ENCODE peak calls at places on chromosome 18, in four cellular contexts. One of them, this sample, is unnamed.

GRCh38 chr18:26089247-26090129 is 925 bp downstream of the SS18 start:
- DNase-seq in CD8-positive, alpha-beta memory T cell: no peak
- DNase-seq in GM19239: no peak
- DNase-seq in stimulated activated CD8-positive, alpha-beta memory T cell treated with anti-CD3 and anti-CD28 coated beads, Interleukin-15, amount 100 ng/mL, for 1 hour: no peak
- DNase-seq in this sample: peak

GRCh38 chr18:39647627-39648502 is 2082.3 kb upstream of the CELF4 start:
- DNase-seq in CD8-positive, alpha-beta memory T cell: no peak
- DNase-seq in GM19239: no peak
- DNase-seq in stimulated activated CD8-positive, alpha-beta memory T cell treated with anti-CD3 and anti-CD28 coated beads, Interleukin-15, amount 100 ng/mL, for 1 hour: no peak
- DNase-seq in this sample: no peak

GRCh38 chr18:48736861-48737260 is 198.0 kb downstream of the CTIF start:
- DNase-seq in CD8-positive, alpha-beta memory T cell: no peak
- DNase-seq in GM19239: no peak
- DNase-seq in stimulated activated CD8-positive, alpha-beta memory T cell treated with anti-CD3 and anti-CD28 coated beads, Interleukin-15, amount 100 ng/mL, for 1 hour: no peak
- DNase-seq in this sample: no peak

GRCh38 chr18:32258558-32259204 is 68.8 kb downstream of the MEP1B start:
- DNase-seq in CD8-positive, alpha-beta memory T cell: no peak
- DNase-seq in GM19239: no peak
- DNase-seq in stimulated activated CD8-positive, alpha-beta memory T cell treated with anti-CD3 and anti-CD28 coated beads, Interleukin-15, amount 100 ng/mL, for 1 hour: no peak
- DNase-seq in this sample: no peak

GRCh38 chr18:22977847-22978701 is 44.9 kb downstream of the RBBP8 start:
- DNase-seq in CD8-positive, alpha-beta memory T cell: no peak
- DNase-seq in GM19239: no peak
- DNase-seq in stimulated activated CD8-positive, alpha-beta memory T cell treated with anti-CD3 and anti-CD28 coated beads, Interleukin-15, amount 100 ng/mL, for 1 hour: no peak
- DNase-seq in this sample: no peak

GRCh38 chr18:27713037-27713726 is 463.7 kb downstream of the CDH2 start:
- DNase-seq in CD8-positive, alpha-beta memory T cell: no peak
- DNase-seq in GM19239: no peak
- DNase-seq in stimulated activated CD8-positive, alpha-beta memory T cell treated with anti-CD3 and anti-CD28 coated beads, Interleukin-15, amount 100 ng/mL, for 1 hour: no peak
- DNase-seq in this sample: no peak

GRCh38 chr18:78720456-78721250 is 259.0 kb upstream of the SALL3 start:
- DNase-seq in CD8-positive, alpha-beta memory T cell: no peak
- DNase-seq in GM19239: no peak
- DNase-seq in stimulated activated CD8-positive, alpha-beta memory T cell treated with anti-CD3 and anti-CD28 coated beads, Interleukin-15, amount 100 ng/mL, for 1 hour: no peak
- DNase-seq in this sample: no peak

GRCh38 chr18:73110307-73110706 is 242.5 kb upstream of the NETO1 start:
- DNase-seq in CD8-positive, alpha-beta memory T cell: no peak
- DNase-seq in GM19239: no peak
- DNase-seq in stimulated activated CD8-positive, alpha-beta memory T cell treated with anti-CD3 and anti-CD28 coated beads, Interleukin-15, amount 100 ng/mL, for 1 hour: no peak
- DNase-seq in this sample: no peak

GRCh38 chr18:10518595-10519273 is 7.1 kb upstream of the NAPG start:
- DNase-seq in CD8-positive, alpha-beta memory T cell: no peak
- DNase-seq in GM19239: no peak
- DNase-seq in stimulated activated CD8-positive, alpha-beta memory T cell treated with anti-CD3 and anti-CD28 coated beads, Interleukin-15, amount 100 ng/mL, for 1 hour: no peak
- DNase-seq in this sample: no peak

GRCh38 chr18:75800331-75800648 is 372.8 kb upstream of the SMIM21 start:
- DNase-seq in CD8-positive, alpha-beta memory T cell: no peak
- DNase-seq in GM19239: no peak
- DNase-seq in stimulated activated CD8-positive, alpha-beta memory T cell treated with anti-CD3 and anti-CD28 coated beads, Interleukin-15, amount 100 ng/mL, for 1 hour: no peak
- DNase-seq in this sample: no peak

GRCh38 chr18:51013259-51013658 is 16.8 kb upstream of the SMAD4 start:
- DNase-seq in CD8-positive, alpha-beta memory T cell: no peak
- DNase-seq in GM19239: no peak
- DNase-seq in stimulated activated CD8-positive, alpha-beta memory T cell treated with anti-CD3 and anti-CD28 coated beads, Interleukin-15, amount 100 ng/mL, for 1 hour: no peak
- DNase-seq in this sample: no peak

GRCh38 chr18:65435529-65435928 is 315.3 kb upstream of the CDH7 start:
- DNase-seq in CD8-positive, alpha-beta memory T cell: no peak
- DNase-seq in GM19239: no peak
- DNase-seq in stimulated activated CD8-positive, alpha-beta memory T cell treated with anti-CD3 and anti-CD28 coated beads, Interleukin-15, amount 100 ng/mL, for 1 hour: no peak
- DNase-seq in this sample: no peak

GRCh38 chr18:9290171-9290570 is 44.4 kb upstream of the TWSG1 start:
- DNase-seq in CD8-positive, alpha-beta memory T cell: no peak
- DNase-seq in GM19239: no peak
- DNase-seq in stimulated activated CD8-positive, alpha-beta memory T cell treated with anti-CD3 and anti-CD28 coated beads, Interleukin-15, amount 100 ng/mL, for 1 hour: no peak
- DNase-seq in this sample: no peak

GRCh38 chr18:10420561-10421352 is 33.7 kb upstream of the APCDD1 start:
- DNase-seq in CD8-positive, alpha-beta memory T cell: no peak
- DNase-seq in GM19239: no peak
- DNase-seq in stimulated activated CD8-positive, alpha-beta memory T cell treated with anti-CD3 and anti-CD28 coated beads, Interleukin-15, amount 100 ng/mL, for 1 hour: no peak
- DNase-seq in this sample: no peak

GRCh38 chr18:7079231-7079630 is 38.4 kb downstream of the LAMA1 start:
- DNase-seq in CD8-positive, alpha-beta memory T cell: no peak
- DNase-seq in GM19239: no peak
- DNase-seq in stimulated activated CD8-positive, alpha-beta memory T cell treated with anti-CD3 and anti-CD28 coated beads, Interleukin-15, amount 100 ng/mL, for 1 hour: no peak
- DNase-seq in this sample: no peak